ENCODE peak calls at places on chromosome 22, in seven cellular contexts. V is NCI-H1105 treated with DMSO at 0.1 percent for 48 hours, A is GM04503, S is kidney glomerular epithelial cell, M is kidney epithelial cell, Y is uterus, X is amniotic epithelial cell. E is an unnamed sample.

GRCh38 chr22:48761546-48761945 is 1066.1 kb downstream of the BRD1 start:
- DNase-seq in A (no peak), S (no peak), Y (no peak), M (no peak), X (no peak), V (no peak), E (no peak)

GRCh38 chr22:47695176-47695575 is 932.7 kb downstream of the TBC1D22A start:
- DNase-seq in X (no peak), S (no peak), M (no peak), A (no peak), Y (no peak), V (no peak), E (no peak)

GRCh38 chr22:25774575-25775026 is 32.6 kb downstream of the MYO18B start:
- DNase-seq in S (no peak), A (no peak), X (no peak), V (no peak), Y (no peak), M (no peak), E (no peak)

GRCh38 chr22:46649176-46650077 is 29.2 kb downstream of the GRAMD4 start:
- DNase-seq in Y (no peak), X (peak; percentile 29), A (no peak), M (no peak), V (peak; percentile 87), S (no peak), E (no peak)

GRCh38 chr22:19648419-19648929 is 65.8 kb upstream of the SEPTIN5 start:
- DNase-seq in M (no peak), S (no peak), X (peak; percentile 15), Y (no peak), A (no peak), V (peak; percentile 20), E (no peak)

GRCh38 chr22:38034278-38034882 is 22.8 kb upstream of the PICK1 start:
- DNase-seq in M (peak; percentile 73), X (peak; percentile 90), A (peak; percentile 26), V (no peak), S (peak; percentile 78), Y (peak; percentile 72), E (peak; percentile 32)

GRCh38 chr22:45013138-45013537 is 3.3 kb upstream of the PHF21B start:
- DNase-seq in X (no peak), M (no peak), S (no peak), A (no peak), Y (no peak), V (no peak), E (no peak)

GRCh38 chr22:29994027-29994715 is 86.1 kb upstream of the HORMAD2 start:
- DNase-seq in Y (no peak), V (no peak), A (no peak), M (peak; percentile 71), X (peak; percentile 87), S (peak; percentile 83), E (peak; percentile 38)

GRCh38 chr22:33328789-33329296 is 270.7 kb upstream of the SYN3 start:
- DNase-seq in Y (no peak), M (peak; percentile 89), X (peak; percentile 11), V (no peak), A (no peak), S (peak; percentile 99), E (no peak)

GRCh38 chr22:17706451-17706900 is 67.8 kb downstream of the BID start:
- DNase-seq in S (peak; percentile 99), A (peak; percentile 82), V (no peak), M (peak; percentile 82), Y (peak; percentile 32), X (peak; percentile 98), E (peak; percentile 82)

GRCh38 chr22:47033648-47034000 is 271.2 kb downstream of the TBC1D22A start:
- DNase-seq in A (no peak), S (no peak), V (no peak), M (no peak), X (no peak), Y (no peak), E (no peak)

GRCh38 chr22:18154821-18155390 is 4.9 kb downstream of the USP18 start:
- DNase-seq in A (no peak), Y (no peak), X (no peak), M (no peak), V (no peak), S (no peak), E (no peak)

GRCh38 chr22:18121436-18122253 is 11.0 kb downstream of the TUBA8 start:
- DNase-seq in V (no peak), X (no peak), A (no peak), S (no peak), M (no peak), Y (no peak), E (no peak)

GRCh38 chr22:49934144-49934890 is 15.9 kb downstream of the CRELD2 start:
- DNase-seq in M (no peak), S (no peak), V (no peak), Y (peak; percentile 65), A (no peak), X (peak; percentile 78), E (no peak)

GRCh38 chr22:37483050-37483449 is 3.1 kb downstream of the MFNG start:
- DNase-seq in M (no peak), V (no peak), X (no peak), A (no peak), Y (no peak), S (no peak), E (no peak)

GRCh38 chr22:20243545-20244249 is 24.4 kb downstream of the RTN4R start:
- DNase-seq in A (peak; percentile 34), X (peak; percentile 84), V (peak; percentile 82), M (peak; percentile 19), Y (peak; percentile 77), S (peak; percentile 79), E (peak; percentile 19)

GRCh38 chr22:31585161-31585859 is 76.7 kb downstream of the PISD start:
- DNase-seq in V (no peak), A (peak; percentile 23), X (peak; percentile 93), S (no peak), Y (no peak), M (no peak), E (no peak)

GRCh38 chr22:37167981-37168647 is 18.4 kb upstream of the IL2RB start:
- DNase-seq in Y (no peak), S (no peak), X (no peak), V (no peak), A (no peak), M (no peak), E (no peak)

GRCh38 chr22:19579113-19579811 is 55.1 kb upstream of the CLDN5 start:
- DNase-seq in M (no peak), V (no peak), S (no peak), Y (no peak), A (no peak), X (no peak), E (no peak)

GRCh38 chr22:21684492-21685163 is 18.8 kb downstream of the PPIL2 start:
- DNase-seq in X (no peak), M (no peak), A (no peak), S (no peak), Y (no peak), V (no peak), E (no peak)

GRCh38 chr22:27990879-27991278 is 71.8 kb upstream of the PITPNB start:
- DNase-seq in A (no peak), M (no peak), S (no peak), X (no peak), V (no peak), Y (peak; percentile 51), E (no peak)

GRCh38 chr22:39802682-39803081 is 90.9 kb downstream of the ENTHD1 start:
- DNase-seq in Y (no peak), X (no peak), S (no peak), V (no peak), A (no peak), M (no peak), E (no peak)

GRCh38 chr22:24588370-24588755 is 4.5 kb downstream of the LRRC75B start:
- DNase-seq in X (no peak), M (no peak), S (no peak), Y (no peak), A (no peak), V (no peak), E (no peak)

GRCh38 chr22:42296381-42296853 is 26.0 kb upstream of the TCF20 start:
- DNase-seq in X (no peak), Y (no peak), S (no peak), A (no peak), V (peak; percentile 91), M (no peak), E (no peak)

GRCh38 chr22:39526736-39527171 is 5.8 kb downstream of the RPS19BP1 start:
- DNase-seq in X (no peak), A (no peak), V (no peak), S (no peak), Y (no peak), M (no peak), E (no peak)

GRCh38 chr22:31595271-31595670 is 66.7 kb downstream of the PISD start:
- DNase-seq in M (no peak), V (no peak), Y (no peak), A (no peak), X (no peak), S (no peak), E (no peak)

GRCh38 chr22:41812805-41813545 is 12.5 kb downstream of the CCDC134 start:
- DNase-seq in M (no peak), S (no peak), A (no peak), Y (no peak), V (no peak), X (no peak), E (no peak)

GRCh38 chr22:44709881-44710400 is 7.9 kb downstream of the PRR5 start:
- DNase-seq in Y (no peak), X (no peak), M (no peak), S (no peak), V (no peak), A (no peak), E (no peak)

GRCh38 chr22:39176067-39176621 is 23.7 kb upstream of the CBX7 start:
- DNase-seq in S (peak; percentile 45), Y (peak; percentile 78), A (no peak), V (no peak), M (no peak), X (peak; percentile 61), E (no peak)

GRCh38 chr22:48743601-48744282 is 1083.9 kb downstream of the BRD1 start:
- DNase-seq in V (no peak), Y (no peak), X (no peak), S (no peak), A (no peak), M (no peak), E (no peak)

GRCh38 chr22:39240841-39241631 is 3.7 kb downstream of the PDGFB start:
- DNase-seq in S (peak; percentile 33), Y (no peak), X (peak; percentile 49), M (no peak), V (no peak), A (no peak), E (no peak)

GRCh38 chr22:20298110-20298802 is 21.6 kb downstream of the DGCR6L start:
- DNase-seq in V (no peak), X (no peak), S (no peak), A (no peak), M (no peak), Y (no peak), E (no peak)

E was measured in BJ.